ENCODE peak calls at places on chromosomes 2 and 18, in five cellular contexts. X is endodermal cell; V is CD8-positive, alpha-beta T cell; M is heart left ventricle; R is left ventricle myocardium inferior. B is an unnamed sample.

GRCh38 chr2:240430595-240430994 is 4.9 kb upstream of the GPC1 start:
- DNase-seq in X (no peak), R (peak; percentile 6), M (no peak), V (no peak), B (no peak)

GRCh38 chr2:58063641-58064040 is 17.0 kb downstream of the VRK2 start:
- DNase-seq in M (no peak), X (no peak), R (no peak), V (no peak), B (peak; percentile 53)

GRCh38 chr2:32450851-32451250 is 94.0 kb downstream of the BIRC6 start:
- DNase-seq in V (no peak), R (no peak), X (no peak), M (no peak), B (no peak)

GRCh38 chr18:9081940-9082339 is 20.6 kb upstream of the NDUFV2 start:
- DNase-seq in R (no peak), V (no peak), X (no peak), M (no peak), B (no peak)

GRCh38 chr18:46350598-46351172 is 246.5 kb downstream of the HAUS1 start:
- DNase-seq in R (no peak), M (no peak), X (no peak), V (no peak), B (no peak)

GRCh38 chr18:48920408-48921038 is 30.2 kb downstream of the SMAD7 start:
- DNase-seq in M (no peak), X (peak; percentile 43), V (no peak), R (no peak), B (no peak)

GRCh38 chr2:1806254-1806653 is 61.9 kb upstream of the PXDN start:
- DNase-seq in V (no peak), M (peak; percentile 34), R (no peak), X (no peak), B (no peak)

GRCh38 chr2:66432801-66433694 is 1.9 kb upstream of the MEIS1 start:
- DNase-seq in X (peak; percentile 96), V (no peak), M (peak; percentile 90), R (peak; percentile 88), B (peak; percentile 96)

GRCh38 chr18:79507076-79507545 is 111.4 kb downstream of the NFATC1 start:
- DNase-seq in V (no peak), R (peak; percentile 86), M (peak; percentile 90), X (peak; percentile 84), B (peak; percentile 55)

GRCh38 chr18:59701272-59701671 is 4.0 kb upstream of the CCBE1 start:
- DNase-seq in V (no peak), M (no peak), R (no peak), X (no peak), B (no peak)

GRCh38 chr18:65298422-65298821 is 452.4 kb upstream of the CDH7 start:
- DNase-seq in V (no peak), X (no peak), R (no peak), M (no peak), B (no peak)

GRCh38 chr2:21047161-21048009 is 3.5 kb upstream of the APOB start:
- DNase-seq in R (no peak), V (no peak), M (no peak), X (no peak), B (no peak)

GRCh38 chr2:191638079-191638801 is 39.7 kb upstream of the NABP1 start:
- DNase-seq in X (peak; percentile 51), R (no peak), V (no peak), M (no peak), B (no peak)

GRCh38 chr2:188474316-188474715 is 182.6 kb downstream of the GULP1 start:
- DNase-seq in X (no peak), R (no peak), V (no peak), M (no peak), B (no peak)

GRCh38 chr2:149360106-149360505 is 29.7 kb downstream of the LYPD6 start:
- DNase-seq in X (peak; percentile 54), M (no peak), R (no peak), V (no peak), B (peak; percentile 6)

GRCh38 chr2:231686192-231687100 is 21.9 kb upstream of the PTMA start:
- DNase-seq in V (no peak), M (peak; percentile 53), X (no peak), R (no peak), B (no peak)
- H3K4me3 ChIP-seq in V (no peak overlapping the region), M (no peak overlapping the region), X (no peak overlapping the region), R (no peak overlapping the region), B (no peak overlapping the region)

DNA sequence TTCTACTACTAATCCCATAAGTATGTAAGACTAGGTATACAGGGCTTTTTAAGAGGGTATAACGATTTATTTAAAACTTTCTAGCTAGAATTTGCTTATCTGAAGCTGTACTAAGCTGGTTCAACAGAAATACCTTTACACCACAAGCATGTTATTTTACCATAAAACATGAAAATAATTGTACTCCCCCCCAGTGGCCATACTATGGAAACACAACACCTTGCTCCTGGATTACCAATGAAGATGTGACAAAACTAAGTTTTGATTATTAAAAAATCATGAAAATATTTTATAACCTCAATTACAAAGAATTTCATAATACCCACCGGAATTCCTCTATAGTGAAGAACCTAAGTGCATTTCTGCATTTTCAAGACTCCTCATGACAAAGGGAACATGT is 27.3 kb downstream of the LPIN2 start:
- DNase-seq in V (no peak), M (no peak), R (no peak), X (no peak), B (peak; percentile 63)
- TF ChIP-seq CTCF in V (peak; percentile 82), M (peak; percentile 39), R (peak; percentile 57), X (peak; percentile 67), B (peak; percentile 44)

GRCh38 chr2:39568561-39569006 is 97.1 kb upstream of the TMEM178A start:
- DNase-seq in X (no peak), R (no peak), V (no peak), M (no peak), B (peak; percentile 84)

GRCh38 chr2:39567507-39567906 is 98.2 kb upstream of the TMEM178A start:
- DNase-seq in R (no peak), X (no peak), M (no peak), V (no peak), B (peak; percentile 83)

GRCh38 chr2:39570130-39570555 is 95.6 kb upstream of the TMEM178A start:
- DNase-seq in M (no peak), X (no peak), R (no peak), V (no peak), B (no peak)

GRCh38 chr2:39570614-39571013 is 95.1 kb upstream of the TMEM178A start:
- DNase-seq in M (no peak), V (no peak), X (no peak), R (no peak), B (no peak)

DNA sequence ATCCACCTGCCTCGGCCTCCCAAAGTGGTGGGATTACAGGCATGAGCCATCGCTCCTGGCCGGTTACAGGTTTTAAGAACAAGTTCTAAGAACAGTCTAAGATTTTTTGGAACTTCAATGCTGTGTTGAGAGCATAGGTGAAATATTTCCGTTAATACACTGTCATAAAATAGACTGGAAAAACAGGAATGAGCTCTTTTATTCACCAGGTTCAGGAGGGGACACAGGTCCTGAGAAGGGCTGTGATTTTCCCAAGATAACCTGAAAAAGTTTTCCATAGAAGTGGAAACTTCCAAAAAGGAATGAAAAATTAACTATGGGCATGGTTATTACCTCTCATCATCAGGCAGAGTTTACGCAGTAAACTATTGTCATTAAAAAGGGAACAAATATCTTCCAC is 97.6 kb upstream of the TMEM178A start:
- DNase-seq in R (no peak), X (no peak), V (no peak), M (no peak), B (peak; percentile 13)
- H3K4me3 ChIP-seq in R (no peak overlapping the region), X (no peak overlapping the region), V (no peak overlapping the region), M (no peak overlapping the region), B (no peak overlapping the region)

DNA sequence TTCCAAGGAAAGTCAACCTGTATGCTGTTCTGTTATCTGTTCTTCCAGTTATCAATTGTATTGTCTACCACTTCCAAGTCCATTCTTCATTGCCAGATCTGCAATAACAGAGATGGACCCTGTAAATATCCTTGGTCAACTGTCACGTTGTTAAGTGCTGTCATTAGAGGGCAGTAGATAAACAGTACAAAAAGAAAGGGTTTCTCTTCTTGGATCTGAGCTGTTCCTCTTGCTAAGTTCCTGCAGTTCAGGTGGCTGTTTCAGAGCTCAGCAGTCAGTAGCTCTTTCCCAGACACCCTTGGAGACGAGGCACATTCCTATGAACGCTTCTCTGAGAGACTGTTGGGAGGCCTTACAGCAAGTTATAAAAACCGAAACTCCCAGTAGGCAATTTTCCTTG is 957.1 kb upstream of the CHAC2 start:
- DNase-seq in X (peak; percentile 52), V (no peak), R (no peak), M (no peak), B (peak; percentile 45)
- TF ChIP-seq CTCF in X (peak; percentile 56), V (no peak), R (peak; percentile 61), M (peak; percentile 44), B (peak; percentile 37)

DNA sequence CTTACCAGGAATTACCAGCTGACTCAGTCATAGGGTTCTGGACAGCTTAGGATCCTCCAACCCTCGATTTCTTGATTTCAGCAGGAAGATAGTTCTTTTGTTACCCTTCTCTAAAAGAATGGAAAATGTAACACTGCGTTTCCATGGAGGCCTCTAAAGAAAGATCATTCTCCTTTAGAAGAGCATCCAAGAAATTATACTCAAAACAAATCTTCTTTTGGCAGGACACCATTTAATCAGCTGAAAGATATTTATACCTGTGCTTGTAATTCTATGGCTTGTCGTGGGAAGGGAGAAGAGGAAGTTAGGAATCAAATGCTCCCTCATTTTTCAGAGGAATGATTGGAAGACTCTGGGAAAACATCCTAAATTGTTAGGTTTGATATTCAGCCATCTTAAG is 130.5 kb downstream of the RAB3GAP1 start:
- DNase-seq in V (no peak), R (no peak), M (no peak), X (no peak), B (no peak)
- H3K4me3 ChIP-seq in V (no peak overlapping the region), R (no peak overlapping the region), M (no peak overlapping the region), X (no peak overlapping the region), B (no peak overlapping the region)

GRCh38 chr2:56130463-56131070 is 53.2 kb upstream of the CCDC85A start:
- DNase-seq in X (peak; percentile 78), M (no peak), V (no peak), R (no peak), B (peak; percentile 43)
- TF ChIP-seq CTCF in X (peak; percentile 87), M (peak; percentile 51), V (no peak), R (peak; percentile 69), B (peak; percentile 86)